ENCODE peak calls at places on chromosome 4, in seven cellular contexts. Y, P, E, O, J, X and S are unnamed samples.

GRCh38 chr4:151015458-151016344 is 617 bp upstream of the LRBA start:
- DNase-seq in Y (peak), P (peak), E (peak), O (peak), J (peak), X (peak), S (peak)

GRCh38 chr4:158810487-158811215 is 41.8 kb downstream of the FNIP2 start:
- DNase-seq in Y (peak), P (no peak), E (peak), O (no peak), J (no peak), X (no peak), S (peak)

GRCh38 chr4:156598138-156598681 is 373.4 kb downstream of the PDGFC start:
- DNase-seq in Y (no peak), P (no peak), E (no peak), O (no peak), J (no peak), X (no peak), S (no peak)

GRCh38 chr4:73690051-73690744 is 50.2 kb upstream of the CXCL8 start:
- DNase-seq in Y (no peak), P (no peak), E (no peak), O (no peak), J (no peak), X (no peak), S (no peak)

GRCh38 chr4:105387466-105387865 is 86.4 kb downstream of the PPA2 start:
- DNase-seq in Y (no peak), P (no peak), E (no peak), O (no peak), J (no peak), X (no peak), S (no peak)

GRCh38 chr4:185885075-185885474 is 73.1 kb upstream of the SORBS2 start:
- DNase-seq in Y (no peak), P (no peak), E (no peak), O (no peak), J (no peak), X (no peak), S (no peak)

GRCh38 chr4:74174941-74175340 is 17.0 kb downstream of the MTHFD2L start:
- DNase-seq in Y (no peak), P (no peak), E (no peak), O (no peak), J (no peak), X (no peak), S (no peak)

GRCh38 chr4:87865288-87865687 is 32.5 kb downstream of the MEPE start:
- DNase-seq in Y (no peak), P (no peak), E (no peak), O (no peak), J (no peak), X (no peak), S (no peak)

GRCh38 chr4:156677136-156677535 is 294.5 kb downstream of the PDGFC start:
- DNase-seq in Y (no peak), P (no peak), E (no peak), O (no peak), J (no peak), X (peak), S (no peak)

GRCh38 chr4:180253419-180253818 is 1989.8 kb upstream of the TENM3 start:
- DNase-seq in Y (no peak), P (no peak), E (no peak), O (no peak), J (no peak), X (no peak), S (no peak)

GRCh38 chr4:77100234-77100633 is 24.4 kb upstream of the CCNI start:
- DNase-seq in Y (no peak), P (no peak), E (no peak), O (no peak), J (no peak), X (no peak), S (no peak)

GRCh38 chr4:10808591-10808990 is 124.0 kb upstream of the CLNK start:
- DNase-seq in Y (no peak), P (no peak), E (peak), O (no peak), J (no peak), X (no peak), S (peak)

GRCh38 chr4:24705016-24705753 is 90.2 kb upstream of the SOD3 start:
- DNase-seq in Y (no peak), P (no peak), E (no peak), O (no peak), J (no peak), X (no peak), S (no peak)

GRCh38 chr4:161799687-161800086 is 364.1 kb downstream of the FSTL5 start:
- DNase-seq in Y (no peak), P (no peak), E (no peak), O (no peak), J (no peak), X (no peak), S (no peak)

GRCh38 chr4:98851806-98852205 is 77.1 kb downstream of the EIF4E start:
- DNase-seq in Y (no peak), P (no peak), E (no peak), O (no peak), J (no peak), X (no peak), S (no peak)

GRCh38 chr4:81664079-81664478 is 192.4 kb upstream of the RASGEF1B start:
- DNase-seq in Y (no peak), P (no peak), E (no peak), O (no peak), J (no peak), X (no peak), S (no peak)

GRCh38 chr4:183443609-183444148 is 757 bp upstream of the CDKN2AIP start:
- DNase-seq in Y (peak), P (no peak), E (no peak), O (peak), J (no peak), X (no peak), S (no peak)

GRCh38 chr4:151530230-151530629 is 121.3 kb downstream of the FHIP1A start:
- DNase-seq in Y (no peak), P (no peak), E (no peak), O (no peak), J (no peak), X (no peak), S (no peak)

GRCh38 chr4:110049951-110050925 is 137.6 kb downstream of the EGF start:
- DNase-seq in Y (peak), P (no peak), E (no peak), O (peak), J (peak), X (peak), S (no peak)

GRCh38 chr4:184402740-184403383 is 71.5 kb downstream of the IRF2 start:
- DNase-seq in Y (no peak), P (no peak), E (no peak), O (no peak), J (no peak), X (no peak), S (no peak)

GRCh38 chr4:40886931-40887330 is 137.2 kb downstream of the NSUN7 start:
- DNase-seq in Y (no peak), P (no peak), E (no peak), O (no peak), J (no peak), X (no peak), S (no peak)

GRCh38 chr4:102546635-102547034 is 45.5 kb downstream of the NFKB1 start:
- DNase-seq in Y (no peak), P (no peak), E (no peak), O (no peak), J (no peak), X (no peak), S (no peak)

GRCh38 chr4:42306221-42307109 is 90.8 kb upstream of the SHISA3 start:
- DNase-seq in Y (no peak), P (no peak), E (peak), O (no peak), J (no peak), X (peak), S (peak)

GRCh38 chr4:81215219-81215892 is at the start of gene PRKG2:
- DNase-seq in Y (no peak), P (no peak), E (no peak), O (no peak), J (no peak), X (peak), S (no peak)

GRCh38 chr4:54813674-54814073 is 155.9 kb downstream of the KIT start:
- DNase-seq in Y (no peak), P (no peak), E (no peak), O (no peak), J (no peak), X (no peak), S (no peak)

GRCh38 chr4:144646523-144647094 is 653 bp downstream of the HHIP start:
- DNase-seq in Y (peak), P (no peak), E (no peak), O (no peak), J (no peak), X (peak), S (no peak)

GRCh38 chr4:89829470-89830138 is 7.4 kb downstream of the SNCA start:
- DNase-seq in Y (no peak), P (no peak), E (no peak), O (no peak), J (no peak), X (no peak), S (no peak)

GRCh38 chr4:65668201-65669007 is 1.9 kb downstream of the EPHA5 start:
- DNase-seq in Y (no peak), P (no peak), E (no peak), O (no peak), J (no peak), X (peak), S (no peak)

GRCh38 chr4:86331362-86331761 is 28.5 kb downstream of the MAPK10 start:
- DNase-seq in Y (no peak), P (no peak), E (no peak), O (no peak), J (no peak), X (no peak), S (no peak)

GRCh38 chr4:145812902-145813301 is 125.7 kb downstream of the ZNF827 start:
- DNase-seq in Y (no peak), P (no peak), E (no peak), O (no peak), J (no peak), X (no peak), S (no peak)

GRCh38 chr4:140223056-140223810 is 69.2 kb upstream of the MAML3 start:
- DNase-seq in Y (no peak), P (no peak), E (no peak), O (no peak), J (no peak), X (peak), S (no peak)

GRCh38 chr4:184168406-184169019 is 49.2 kb downstream of the ENPP6 start:
- DNase-seq in Y (peak), P (no peak), E (peak), O (peak), J (peak), X (peak), S (peak)

GRCh38 chr4:168551211-168551610 is 54.4 kb downstream of the PALLD start:
- DNase-seq in Y (no peak), P (no peak), E (no peak), O (no peak), J (no peak), X (no peak), S (no peak)

GRCh38 chr4:53963786-53964185 is 100.6 kb downstream of the CHIC2 start:
- DNase-seq in Y (no peak), P (no peak), E (no peak), O (no peak), J (no peak), X (no peak), S (no peak)

GRCh38 chr4:62917649-62918048 is 1491.6 kb downstream of the TECRL start:
- DNase-seq in Y (no peak), P (no peak), E (no peak), O (no peak), J (no peak), X (no peak), S (no peak)

GRCh38 chr4:60683357-60683756 is 516.8 kb upstream of the ADGRL3 start:
- DNase-seq in Y (no peak), P (no peak), E (no peak), O (no peak), J (no peak), X (no peak), S (no peak)

GRCh38 chr4:40507977-40508376 is 121.7 kb downstream of the RBM47 start:
- DNase-seq in Y (no peak), P (no peak), E (no peak), O (no peak), J (no peak), X (no peak), S (no peak)

GRCh38 chr4:152255437-152255836 is 280.5 kb downstream of the FBXW7 start:
- DNase-seq in Y (peak), P (peak), E (peak), O (no peak), J (peak), X (no peak), S (no peak)

GRCh38 chr4:111652986-111653385 is 492.3 kb upstream of the FAM241A start:
- DNase-seq in Y (no peak), P (no peak), E (no peak), O (no peak), J (no peak), X (no peak), S (no peak)